ENCODE peak calls at places on chromosomes 7 and 10, in nine cellular contexts. R, U, B, G, A, E, M, Y and H are unnamed samples.

GRCh38 chr7:93245525-93246432 is 13.6 kb downstream of the VPS50 start:
- DNase-seq in U (no peak), A (peak), B (no peak), E (no peak), G (no peak), Y (peak), R (peak), M (peak), H (peak)

GRCh38 chr7:27179503-27180430 is 5.3 kb downstream of the HOXA11 start:
- DNase-seq in M (peak), Y (no peak), G (peak), U (peak), A (no peak), R (peak), E (peak), B (peak), H (peak)

GRCh38 chr7:20330176-20330796 is 414 bp upstream of the ITGB8 start:
- DNase-seq in G (peak), A (peak), U (peak), Y (peak), E (no peak), R (peak), B (no peak), M (peak), H (peak)

GRCh38 chr10:125235093-125236069 is 75.0 kb upstream of the CTBP2 start:
- DNase-seq in M (peak), R (no peak), G (no peak), A (no peak), E (no peak), B (no peak), Y (no peak), U (no peak), H (no peak)

GRCh38 chr7:55939514-55940123 is 12.1 kb upstream of the MRPS17 start:
- DNase-seq in Y (no peak), R (no peak), A (no peak), M (no peak), E (no peak), G (no peak), B (no peak), U (no peak), H (no peak)

GRCh38 chr10:517236-517635 is 172.2 kb downstream of the DIP2C start:
- DNase-seq in M (no peak), A (no peak), G (no peak), R (no peak), E (no peak), B (no peak), Y (no peak), U (no peak), H (no peak)

GRCh38 chr10:102242118-102242485 is 790 bp upstream of the PITX3 start:
- DNase-seq in A (no peak), M (no peak), Y (no peak), G (no peak), R (no peak), B (no peak), U (no peak), E (no peak), H (no peak)

GRCh38 chr7:137891016-137891655 is 44.4 kb upstream of the DGKI start:
- DNase-seq in B (no peak), Y (no peak), A (no peak), R (no peak), E (no peak), G (no peak), M (no peak), U (no peak), H (no peak)

GRCh38 chr10:79244841-79245504 is 102.3 kb upstream of the PPIF start:
- DNase-seq in Y (no peak), R (no peak), A (peak), M (no peak), B (no peak), G (no peak), U (no peak), E (no peak), H (peak)

GRCh38 chr7:25598765-25599164 is 370.5 kb upstream of the NPVF start:
- DNase-seq in A (no peak), M (no peak), Y (no peak), B (no peak), G (no peak), R (no peak), E (no peak), U (no peak), H (no peak)

GRCh38 chr10:51960494-51960895 is 261.1 kb upstream of the CSTF2T start:
- DNase-seq in B (no peak), M (peak), G (no peak), Y (peak), U (no peak), E (no peak), R (peak), A (no peak), H (peak)

GRCh38 chr7:91657386-91658120 is 222.9 kb downstream of the MTERF1 start:
- DNase-seq in R (peak), G (no peak), Y (no peak), B (no peak), A (no peak), U (no peak), E (no peak), M (peak), H (peak)

GRCh38 chr10:131450220-131450765 is 138.8 kb upstream of the TCERG1L start:
- DNase-seq in U (no peak), G (no peak), M (no peak), E (no peak), B (no peak), A (no peak), R (no peak), Y (no peak), H (no peak)

GRCh38 chr7:148540041-148540738 is 50.4 kb upstream of the C7orf33 start:
- DNase-seq in Y (no peak), U (peak), A (no peak), E (no peak), B (no peak), G (peak), R (peak), M (peak), H (peak)

GRCh38 chr7:117087639-117088396 is 134.5 kb downstream of the ST7 start:
- DNase-seq in Y (no peak), U (no peak), E (no peak), M (no peak), G (no peak), R (peak), A (no peak), B (no peak), H (no peak)

GRCh38 chr10:69914373-69915268 is 112.9 kb downstream of the COL13A1 start:
- DNase-seq in M (peak), B (peak), A (peak), R (peak), E (peak), Y (peak), G (peak), U (peak), H (peak)

GRCh38 chr10:47062801-47063200 is 151.6 kb downstream of the PTPN20 start:
- DNase-seq in A (no peak), E (no peak), R (peak), Y (no peak), B (no peak), G (no peak), M (peak), U (no peak), H (peak)

GRCh38 chr7:154426778-154427177 is 374.6 kb downstream of the DPP6 start:
- DNase-seq in U (no peak), R (no peak), B (no peak), A (no peak), E (no peak), M (no peak), Y (no peak), G (no peak), H (no peak)

GRCh38 chr7:84336741-84337140 is 142.2 kb upstream of the SEMA3A start:
- DNase-seq in M (no peak), E (no peak), A (no peak), Y (no peak), G (no peak), R (peak), B (no peak), U (no peak), H (no peak)

GRCh38 chr10:131155903-131156285 is 155.6 kb downstream of the TCERG1L start:
- DNase-seq in U (no peak), G (no peak), M (no peak), Y (no peak), A (no peak), E (no peak), R (no peak), B (no peak), H (no peak)

GRCh38 chr7:128937647-128938523 is at the start of gene IRF5:
- DNase-seq in R (no peak), U (peak), Y (no peak), A (peak), B (no peak), M (no peak), E (no peak), G (peak), H (no peak)
- H3K4me3 ChIP-seq in R (peak), U (peak), Y (peak), A (peak), B (peak), M (peak), E (peak), G (peak), H (peak)

DNA sequence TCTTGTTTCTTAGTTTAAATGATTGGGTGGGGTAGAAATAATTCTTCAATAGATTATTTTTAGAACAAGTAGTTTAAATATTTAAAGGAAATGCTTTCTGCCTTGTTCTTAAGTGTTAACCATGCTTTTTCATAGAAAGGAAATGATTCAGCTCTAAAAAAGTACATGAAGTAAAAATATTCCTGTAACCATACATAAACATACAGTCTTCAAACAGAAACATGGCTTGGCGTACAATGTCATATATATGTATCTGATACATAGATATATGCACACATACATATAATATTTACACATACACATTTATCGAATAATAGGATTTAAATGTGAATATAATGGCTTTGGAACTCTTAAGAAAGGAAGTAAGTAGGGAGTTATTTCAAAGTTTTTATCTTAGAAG is 84.4 kb downstream of the RUNDC3B start:
- DNase-seq in U (no peak), Y (no peak), M (peak), E (no peak), B (no peak), R (no peak), G (no peak), A (no peak), H (no peak)
- H3K4me3 ChIP-seq in U (no peak), Y (no peak), M (peak), E (no peak), B (no peak), R (no peak), G (no peak), A (no peak), H (no peak)

GRCh38 chr7:73987298-73987697 is 40.7 kb upstream of the ELN start:
- DNase-seq in R (no peak), M (no peak), Y (no peak), G (no peak), U (no peak), B (no peak), E (no peak), A (no peak), H (no peak)

GRCh38 chr7:73983437-73984164 is 44.4 kb upstream of the ELN start:
- DNase-seq in U (no peak), Y (no peak), G (peak), R (no peak), B (no peak), E (no peak), A (no peak), M (no peak), H (no peak)

GRCh38 chr7:73984481-73985205 is 43.3 kb upstream of the ELN start:
- DNase-seq in G (peak), M (no peak), Y (no peak), A (no peak), E (no peak), B (no peak), R (no peak), U (no peak), H (no peak)

GRCh38 chr7:73986158-73986631 is 41.8 kb upstream of the ELN start:
- DNase-seq in B (no peak), U (no peak), Y (no peak), G (peak), E (no peak), R (peak), A (no peak), M (no peak), H (no peak)

DNA sequence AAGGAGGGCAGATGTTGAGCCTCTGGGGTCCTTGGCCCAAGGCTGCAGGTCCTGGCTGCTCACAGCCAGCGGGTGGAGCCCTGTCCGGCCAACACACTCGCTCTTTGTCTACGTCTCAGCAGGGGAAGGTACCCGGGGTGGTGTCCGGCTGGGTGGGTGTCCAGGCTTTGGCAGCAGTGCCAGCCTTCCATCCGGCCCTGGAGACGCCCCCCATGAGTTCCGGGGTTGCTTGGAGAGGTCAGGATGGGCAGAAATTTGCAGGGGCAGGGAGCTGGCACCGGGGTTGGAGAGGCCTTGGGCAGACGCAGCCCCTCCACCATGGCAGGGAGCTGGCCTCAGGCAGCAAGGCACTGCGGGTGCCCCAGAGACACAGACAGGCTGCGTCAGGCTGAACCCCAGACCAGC is 42.2 kb upstream of the ELN start:
- DNase-seq in M (no peak), Y (no peak), E (no peak), U (no peak), B (no peak), R (no peak), G (peak), A (no peak), H (no peak)
- H3K4me3 ChIP-seq in M (no peak), Y (no peak), E (no peak), U (no peak), B (no peak), R (no peak), G (no peak), A (no peak), H (no peak)

GRCh38 chr10:16141499-16141898 is 281.2 kb upstream of the MINDY3 start:
- DNase-seq in Y (no peak), U (no peak), B (no peak), E (no peak), M (no peak), A (no peak), G (no peak), R (no peak), H (no peak)

GRCh38 chr10:16146993-16147392 is 286.7 kb upstream of the MINDY3 start:
- DNase-seq in R (no peak), U (no peak), G (no peak), E (no peak), M (no peak), A (no peak), Y (no peak), B (no peak), H (no peak)
- H3K4me3 ChIP-seq in R (no peak), U (no peak), G (no peak), E (no peak), M (no peak), A (no peak), Y (no peak), B (no peak), H (no peak)

GRCh38 chr10:101064415-101065030 is 2.7 kb downstream of the KAZALD1 start:
- DNase-seq in U (no peak), M (no peak), B (no peak), E (no peak), A (no peak), R (no peak), Y (no peak), G (no peak), H (no peak)

GRCh38 chr10:101062231-101063161 is 707 bp downstream of the KAZALD1 start:
- DNase-seq in A (peak), R (peak), Y (no peak), G (peak), M (peak), E (peak), U (peak), B (peak), H (peak)

GRCh38 chr10:101061814-101062230 is at the start of gene KAZALD1:
- DNase-seq in E (no peak), G (no peak), Y (no peak), M (no peak), R (no peak), U (no peak), A (no peak), B (no peak), H (no peak)

GRCh38 chr10:101063548-101064414 is 2.0 kb downstream of the KAZALD1 start:
- DNase-seq in E (no peak), M (no peak), A (no peak), Y (no peak), R (no peak), B (no peak), G (no peak), U (no peak), H (no peak)

DNA sequence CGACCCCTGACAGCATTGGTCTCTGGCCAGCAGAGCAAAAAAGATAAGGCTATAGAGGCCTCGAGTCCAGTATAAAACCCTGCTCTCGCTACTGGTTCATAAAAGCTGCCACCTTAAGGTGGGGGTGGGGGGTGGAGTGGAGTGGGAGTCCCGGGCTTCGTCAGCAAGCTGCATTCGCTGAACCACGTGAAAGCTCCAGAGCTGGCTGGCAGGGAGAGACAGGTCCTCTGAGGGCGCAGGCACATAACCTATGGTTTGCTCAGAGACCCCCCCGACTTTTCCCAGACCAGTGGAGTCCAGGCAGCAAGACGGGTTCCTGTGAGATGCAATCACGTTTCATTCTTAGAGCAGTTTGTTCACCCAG is 1.4 kb downstream of the KAZALD1 start:
- DNase-seq in U (no peak), R (no peak), M (no peak), A (no peak), Y (no peak), B (no peak), E (no peak), G (no peak), H (no peak)
- H3K4me3 ChIP-seq in U (no peak), R (no peak), M (no peak), A (no peak), Y (peak), B (peak), E (no peak), G (peak), H (no peak)

GRCh38 chr7:158642149-158642548 is 54.5 kb upstream of the PTPRN2 start:
- DNase-seq in E (no peak), Y (no peak), B (no peak), M (no peak), A (no peak), R (no peak), U (no peak), G (no peak), H (no peak)
- H3K4me3 ChIP-seq in E (no peak), Y (no peak), B (no peak), M (no peak), A (no peak), R (no peak), U (no peak), G (no peak), H (no peak)

DNA sequence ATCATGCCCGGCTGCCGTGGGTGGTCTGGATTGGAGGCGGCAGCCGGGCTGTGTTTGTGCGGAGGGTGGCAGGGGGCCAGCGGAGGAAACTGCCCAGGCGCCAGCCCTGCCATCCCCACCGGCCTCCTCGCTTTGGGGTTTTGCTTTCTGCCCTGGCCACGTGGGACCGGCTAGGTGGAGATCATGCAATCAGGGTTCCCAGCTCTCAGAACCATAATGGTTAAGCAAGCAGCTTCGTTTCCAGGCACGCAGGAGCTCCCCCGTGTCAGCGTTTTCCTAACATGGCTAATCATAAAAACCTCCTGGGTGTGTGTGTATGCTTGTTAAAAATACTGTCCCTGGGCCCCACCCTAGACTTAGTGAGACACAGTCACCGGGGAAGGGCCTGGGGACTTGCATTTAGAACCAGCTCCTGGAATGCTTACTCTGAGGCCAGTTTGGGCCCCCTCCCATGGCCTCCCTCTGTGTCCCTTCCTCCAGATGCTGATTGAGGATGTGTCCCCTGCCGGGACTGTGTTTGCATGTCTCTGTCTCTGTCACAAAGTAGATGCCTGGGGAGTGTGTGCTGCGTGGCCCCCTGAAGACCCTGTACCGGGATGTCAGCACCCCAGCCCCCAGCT is 119.3 kb downstream of the CUX1 start:
- DNase-seq in E (no peak), Y (no peak), U (peak), A (no peak), M (peak), B (no peak), R (peak), G (peak), H (peak)
- H3K4me3 ChIP-seq in E (no peak), Y (peak), U (peak), A (no peak), M (peak), B (no peak), R (peak), G (peak), H (peak)